ENCODE peak calls at places on chromosomes 3 and 15, in seven cellular contexts. C is foreskin fibroblast, E is activated gamma-delta T cell treated with Interleukin-2 at 50 U/mL for 16 hours, F is fibroblast of the aortic adventitia, I is SW 1271, Y is GF-D8, U is AG20443. M is an unnamed sample.

GRCh38 chr3:54294214-54294613 is 171.9 kb downstream of the CACNA2D3 start:
- DNase-seq in C (no peak), E (no peak), F (no peak), I (no peak), Y (no peak), U (no peak), M (no peak)

GRCh38 chr15:52649686-52650085 is 29.5 kb downstream of the ATOSA start:
- DNase-seq in C (no peak), E (no peak), F (peak; percentile 18), I (no peak), Y (no peak), U (no peak), M (no peak)

GRCh38 chr3:133932009-133932408 is 36.3 kb upstream of the RAB6B start:
- DNase-seq in C (no peak), E (no peak), F (no peak), I (no peak), Y (no peak), U (no peak), M (no peak)

GRCh38 chr3:113205481-113205880 is 5.9 kb upstream of the BOC start:
- DNase-seq in C (no peak), E (no peak), F (no peak), I (no peak), Y (no peak), U (no peak), M (no peak)

GRCh38 chr3:52090131-52090548 is 33.8 kb upstream of the DUSP7 start:
- DNase-seq in C (peak; percentile 86), E (no peak), F (peak; percentile 87), I (peak; percentile 2), Y (no peak), U (peak; percentile 91), M (peak; percentile 25)

GRCh38 chr3:50189274-50189673 is 2.1 kb upstream of the GNAT1 start:
- DNase-seq in C (peak; percentile 74), E (no peak), F (peak; percentile 90), I (peak; percentile 51), Y (peak; percentile 47), U (peak; percentile 91), M (peak; percentile 87)

GRCh38 chr15:71008250-71008870 is 106.9 kb upstream of the THSD4 start:
- DNase-seq in C (no peak), E (no peak), F (no peak), I (no peak), Y (no peak), U (no peak), M (no peak)

GRCh38 chr3:88044411-88044810 is 14.4 kb downstream of the CGGBP1 start:
- DNase-seq in C (no peak), E (no peak), F (peak; percentile 35), I (no peak), Y (no peak), U (no peak), M (no peak)

GRCh38 chr15:87365221-87365620 is 891.3 kb downstream of the NTRK3 start:
- DNase-seq in C (peak; percentile 67), E (no peak), F (peak; percentile 89), I (peak; percentile 15), Y (no peak), U (peak; percentile 81), M (no peak)

GRCh38 chr3:48503406-48504050 is 446 bp downstream of the SHISA5 start:
- DNase-seq in C (peak; percentile 41), E (no peak), F (peak; percentile 55), I (peak; percentile 5), Y (no peak), U (peak; percentile 76), M (peak; percentile 47)

GRCh38 chr3:134251731-134252391 is 1.2 kb upstream of the RYK start:
- DNase-seq in C (no peak), E (no peak), F (no peak), I (no peak), Y (no peak), U (no peak), M (no peak)

GRCh38 chr3:196287066-196287404 is 491 bp downstream of the PCYT1A start:
- DNase-seq in C (no peak), E (no peak), F (peak; percentile 39), I (peak; percentile 27), Y (no peak), U (peak; percentile 32), M (no peak)